ENCODE peak calls at places on chromosomes 2 and 18, in eight cellular contexts. One of them, this sample, is unnamed.

GRCh38 chr2:166539340-166540162 is 45.5 kb upstream of the SCN7A start:
- DNase-seq in EL: peak; percentile 68
- DNase-seq in KG1: peak; percentile 62
- DNase-seq in aorta: no peak
- DNase-seq in IMR-90: peak; percentile 84
- DNase-seq in HCT116: peak; percentile 51
- DNase-seq in naive B cell: peak; percentile 25
- DNase-seq in NCI-H1092: peak; percentile 43
- DNase-seq in this sample: peak; percentile 59

GRCh38 chr2:237689569-237690131 is 62.3 kb downstream of the LRRFIP1 start:
- DNase-seq in EL: peak; percentile 32
- DNase-seq in KG1: no peak
- DNase-seq in aorta: peak; percentile 80
- DNase-seq in IMR-90: no peak
- DNase-seq in HCT116: no peak
- DNase-seq in naive B cell: no peak
- DNase-seq in NCI-H1092: no peak
- DNase-seq in this sample: no peak

GRCh38 chr18:61833978-61834377 is 58.8 kb downstream of the RNF152 start:
- DNase-seq in EL: peak; percentile 62
- DNase-seq in KG1: no peak
- DNase-seq in aorta: no peak
- DNase-seq in IMR-90: peak; percentile 72
- DNase-seq in HCT116: no peak
- DNase-seq in naive B cell: no peak
- DNase-seq in NCI-H1092: no peak
- DNase-seq in this sample: no peak

GRCh38 chr18:14943486-14943885 is 195.5 kb downstream of the ANKRD30B start:
- DNase-seq in EL: no peak
- DNase-seq in KG1: no peak
- DNase-seq in aorta: no peak
- DNase-seq in IMR-90: no peak
- DNase-seq in HCT116: no peak
- DNase-seq in naive B cell: no peak
- DNase-seq in NCI-H1092: no peak
- DNase-seq in this sample: no peak

GRCh38 chr18:73614812-73615211 is 532.8 kb downstream of the FBXO15 start:
- DNase-seq in EL: peak; percentile 92
- DNase-seq in KG1: no peak
- DNase-seq in aorta: no peak
- DNase-seq in IMR-90: peak; percentile 88
- DNase-seq in HCT116: no peak
- DNase-seq in naive B cell: no peak
- DNase-seq in NCI-H1092: no peak
- DNase-seq in this sample: no peak

GRCh38 chr2:106197878-106198277 is 3.8 kb upstream of the UXS1 start:
- DNase-seq in EL: peak; percentile 85
- DNase-seq in KG1: no peak
- DNase-seq in aorta: no peak
- DNase-seq in IMR-90: peak; percentile 92
- DNase-seq in HCT116: no peak
- DNase-seq in naive B cell: no peak
- DNase-seq in NCI-H1092: no peak
- DNase-seq in this sample: peak; percentile 53

GRCh38 chr2:70357076-70358071 is 55.5 kb upstream of the FAM136A start:
- DNase-seq in EL: peak; percentile 83
- DNase-seq in KG1: no peak
- DNase-seq in aorta: no peak
- DNase-seq in IMR-90: no peak
- DNase-seq in HCT116: no peak
- DNase-seq in naive B cell: no peak
- DNase-seq in NCI-H1092: no peak
- DNase-seq in this sample: no peak

GRCh38 chr2:176136375-176137248 is 7.1 kb downstream of the HOXD8 start:
- DNase-seq in EL: peak; percentile 57
- DNase-seq in KG1: no peak
- DNase-seq in aorta: no peak
- DNase-seq in IMR-90: no peak
- DNase-seq in HCT116: no peak
- DNase-seq in naive B cell: no peak
- DNase-seq in NCI-H1092: no peak
- DNase-seq in this sample: peak; percentile 74

GRCh38 chr18:55588001-55588875 is at the start of gene TCF4:
- DNase-seq in EL: peak; percentile 65
- DNase-seq in KG1: peak; percentile 59
- DNase-seq in aorta: peak; percentile 70
- DNase-seq in IMR-90: peak; percentile 52
- DNase-seq in HCT116: no peak
- DNase-seq in naive B cell: peak; percentile 61
- DNase-seq in NCI-H1092: peak; percentile 53
- DNase-seq in this sample: peak; percentile 89

GRCh38 chr2:74369976-74370375 is 10.1 kb downstream of the DCTN1 start:
- DNase-seq in EL: no peak
- DNase-seq in KG1: no peak
- DNase-seq in aorta: no peak
- DNase-seq in IMR-90: no peak
- DNase-seq in HCT116: no peak
- DNase-seq in naive B cell: no peak
- DNase-seq in NCI-H1092: no peak
- DNase-seq in this sample: no peak

GRCh38 chr2:186544255-186544675 is 45.6 kb upstream of the ITGAV start:
- DNase-seq in EL: peak; percentile 93
- DNase-seq in KG1: no peak
- DNase-seq in aorta: no peak
- DNase-seq in IMR-90: peak; percentile 93
- DNase-seq in HCT116: peak; percentile 10
- DNase-seq in naive B cell: no peak
- DNase-seq in NCI-H1092: no peak
- DNase-seq in this sample: no peak

GRCh38 chr2:19979932-19980331 is 10.0 kb downstream of the WDR35 start:
- DNase-seq in EL: peak; percentile 4
- DNase-seq in KG1: no peak
- DNase-seq in aorta: no peak
- DNase-seq in IMR-90: no peak
- DNase-seq in HCT116: no peak
- DNase-seq in naive B cell: no peak
- DNase-seq in NCI-H1092: no peak
- DNase-seq in this sample: no peak

GRCh38 chr2:18987592-18988073 is 370.8 kb downstream of the OSR1 start:
- DNase-seq in EL: peak; percentile 95
- DNase-seq in KG1: no peak
- DNase-seq in aorta: peak; percentile 81
- DNase-seq in IMR-90: peak; percentile 95
- DNase-seq in HCT116: peak; percentile 44
- DNase-seq in naive B cell: no peak
- DNase-seq in NCI-H1092: peak; percentile 25
- DNase-seq in this sample: no peak

GRCh38 chr2:102383722-102384121 is 28.1 kb downstream of the IL18R1 start:
- DNase-seq in EL: no peak
- DNase-seq in KG1: no peak
- DNase-seq in aorta: no peak
- DNase-seq in IMR-90: no peak
- DNase-seq in HCT116: no peak
- DNase-seq in naive B cell: no peak
- DNase-seq in NCI-H1092: no peak
- DNase-seq in this sample: no peak